ENCODE peak calls at places on chromosomes 7 and 10, in eight cellular contexts. G is neural crest cell, K is fibroblast of mammary gland, Y is cardiac muscle cell, W is keratinocyte, V is fibroblast of pulmonary artery, O is foreskin keratinocyte, R is nephron progenitor cell. B is an unnamed sample.
A peak's percentile ranks its signal among the peaks of the same experiment; 100 is the strongest.

GRCh38 chr7:786472-787255 is 45.6 kb upstream of the SUN1 start:
- DNase-seq in V (peak; percentile 62), R (peak; percentile 82), W (peak; percentile 36), O (peak; percentile 20), K (peak; percentile 60), G (peak; percentile 66), Y (peak; percentile 80), B (peak; percentile 85)

GRCh38 chr7:100583132-100584045 is 2.5 kb downstream of the LRCH4 start:
- DNase-seq in R (no peak), O (no peak), G (no peak), W (no peak), K (peak; percentile 51), V (peak; percentile 77), Y (peak; percentile 61), B (peak; percentile 50)

GRCh38 chr10:391849-392704 is 256.8 kb downstream of the ZMYND11 start:
- DNase-seq in V (no peak), G (no peak), O (no peak), K (no peak), R (no peak), W (no peak), Y (no peak), B (no peak)

GRCh38 chr7:16543456-16543855 is 16.8 kb downstream of the LRRC72 start:
- DNase-seq in V (no peak), Y (no peak), R (no peak), W (no peak), O (peak; percentile 33), K (no peak), G (no peak), B (no peak)

GRCh38 chr10:618229-618989 is 71.1 kb downstream of the DIP2C start:
- DNase-seq in R (no peak), O (no peak), V (no peak), K (no peak), G (no peak), W (no peak), Y (peak; percentile 47), B (no peak)

GRCh38 chr7:46681865-46682503 is 760.9 kb upstream of the IGFBP3 start:
- DNase-seq in O (no peak), Y (no peak), V (no peak), R (no peak), K (peak; percentile 5), W (no peak), G (no peak), B (no peak)

GRCh38 chr7:116354546-116355422 is 144.4 kb downstream of the TES start:
- DNase-seq in Y (peak; percentile 62), W (peak; percentile 98), R (peak; percentile 31), G (peak; percentile 5), O (peak; percentile 99), V (peak; percentile 100), K (peak; percentile 95), B (peak; percentile 17)

GRCh38 chr10:20955355-20955893 is 58.3 kb upstream of the NEBL start:
- DNase-seq in R (no peak), Y (no peak), G (no peak), W (no peak), K (peak; percentile 19), V (no peak), O (no peak), B (no peak)

GRCh38 chr10:381805-382204 is 246.6 kb downstream of the ZMYND11 start:
- DNase-seq in W (no peak), K (no peak), G (no peak), V (no peak), R (no peak), O (no peak), Y (no peak), B (no peak)

GRCh38 chr10:61931620-61932332 is 30.3 kb downstream of the ARID5B start:
- DNase-seq in K (no peak), V (no peak), Y (no peak), W (no peak), R (no peak), G (no peak), O (peak; percentile 66), B (no peak)

GRCh38 chr7:154167051-154167450 is 114.9 kb downstream of the DPP6 start:
- DNase-seq in R (no peak), K (no peak), W (no peak), O (no peak), G (no peak), V (no peak), Y (no peak), B (no peak)

GRCh38 chr7:146146866-146147265 is 30.3 kb downstream of the CNTNAP2 start:
- DNase-seq in Y (no peak), K (peak; percentile 76), W (no peak), O (no peak), R (no peak), V (peak; percentile 68), G (no peak), B (no peak)

GRCh38 chr7:44618754-44619153 is 12.3 kb downstream of the OGDH start:
- DNase-seq in R (no peak), O (peak; percentile 91), K (no peak), G (no peak), V (no peak), Y (no peak), W (no peak), B (no peak)

GRCh38 chr7:134873253-134873652 is 93.8 kb downstream of the CALD1 start:
- DNase-seq in R (no peak), Y (no peak), O (no peak), W (no peak), G (no peak), V (peak; percentile 76), K (peak; percentile 78), B (no peak)

GRCh38 chr10:121681171-121681752 is 83.0 kb upstream of the FGFR2 start:
- DNase-seq in V (no peak), K (no peak), R (no peak), G (no peak), W (no peak), Y (no peak), O (no peak), B (no peak)

GRCh38 chr7:24318326-24318725 is 34.3 kb downstream of the NPY start:
- DNase-seq in K (no peak), O (peak; percentile 9), W (no peak), V (peak; percentile 7), Y (no peak), G (no peak), R (peak; percentile 4), B (peak; percentile 13)
- TF ChIP-seq CTCF in K (peak; percentile 13), O (peak; percentile 53), W (peak; percentile 43), V (peak; percentile 4), Y (no peak), G (peak; percentile 48), R (peak; percentile 61), B (no peak)

DNA sequence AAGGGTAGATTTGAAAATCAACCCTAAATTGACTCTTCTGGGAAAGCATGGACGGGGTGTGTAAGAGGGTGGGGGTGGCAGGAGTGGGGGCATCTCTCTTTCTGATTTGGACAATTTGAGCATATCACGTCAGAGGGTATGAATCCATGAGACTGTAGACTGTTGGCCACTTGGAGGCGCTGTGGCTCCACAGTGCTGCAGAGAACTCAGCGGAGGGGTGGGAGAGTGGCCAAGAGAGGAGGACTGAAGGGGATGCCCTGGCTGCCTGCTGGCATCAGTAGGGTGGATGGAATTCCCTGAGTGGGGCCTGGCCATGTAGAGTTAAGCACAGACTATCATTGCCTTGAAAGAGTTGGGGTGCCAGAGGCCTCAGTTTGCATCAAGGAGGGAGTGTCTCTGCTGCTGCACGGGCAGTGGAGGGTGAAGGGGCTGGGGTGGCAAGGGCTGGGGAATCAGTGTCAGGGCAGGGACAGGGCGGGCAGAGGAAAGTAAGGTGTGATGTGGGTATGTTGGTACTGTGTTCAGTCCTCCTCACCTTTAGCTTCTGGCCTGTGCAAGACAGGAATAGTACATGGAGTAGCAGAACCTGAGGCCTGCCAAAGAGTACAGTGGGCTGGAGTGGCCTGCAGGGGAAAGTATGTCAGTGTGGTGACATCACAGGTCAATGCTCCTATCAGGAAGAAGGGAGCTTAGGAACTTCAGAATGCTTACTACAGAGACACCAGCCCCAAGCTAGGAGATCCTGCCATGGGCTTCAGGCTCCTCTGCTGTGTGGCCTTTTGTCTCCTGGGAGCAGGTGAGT is 133.5 kb upstream of the PRSS58 start:
- DNase-seq in K (no peak), R (peak; percentile 70), W (no peak), V (no peak), G (no peak), Y (peak; percentile 81), O (no peak), B (peak; percentile 79)
- TF ChIP-seq CTCF in K (peak; percentile 54), R (peak; percentile 57), W (peak; percentile 65), V (peak; percentile 25), G (peak; percentile 40), Y (peak; percentile 41), O (peak; percentile 67), B (peak; percentile 65)

GRCh38 chr7:14483663-14484062 is 418.9 kb downstream of the DGKB start:
- DNase-seq in R (no peak), W (no peak), V (no peak), K (no peak), Y (no peak), G (no peak), O (no peak), B (no peak)
- TF ChIP-seq CTCF in R (no peak), W (no peak), V (no peak), K (no peak), Y (no peak), G (no peak), O (peak; percentile 17), B (no peak)

GRCh38 chr10:6274504-6274903 is 71.8 kb downstream of the PFKFB3 start:
- DNase-seq in G (no peak), Y (no peak), R (no peak), O (no peak), V (no peak), K (no peak), W (no peak), B (no peak)

GRCh38 chr10:6274040-6274439 is 71.3 kb downstream of the PFKFB3 start:
- DNase-seq in V (peak; percentile 70), R (no peak), O (no peak), G (no peak), W (no peak), K (peak; percentile 54), Y (no peak), B (no peak)

GRCh38 chr10:6273351-6273750 is 70.6 kb downstream of the PFKFB3 start:
- DNase-seq in V (no peak), O (no peak), W (no peak), K (no peak), G (no peak), R (no peak), Y (peak; percentile 27), B (no peak)

GRCh38 chr10:6272126-6272525 is 69.4 kb downstream of the PFKFB3 start:
- DNase-seq in G (no peak), V (no peak), R (no peak), W (no peak), Y (no peak), O (no peak), K (no peak), B (no peak)

DNA sequence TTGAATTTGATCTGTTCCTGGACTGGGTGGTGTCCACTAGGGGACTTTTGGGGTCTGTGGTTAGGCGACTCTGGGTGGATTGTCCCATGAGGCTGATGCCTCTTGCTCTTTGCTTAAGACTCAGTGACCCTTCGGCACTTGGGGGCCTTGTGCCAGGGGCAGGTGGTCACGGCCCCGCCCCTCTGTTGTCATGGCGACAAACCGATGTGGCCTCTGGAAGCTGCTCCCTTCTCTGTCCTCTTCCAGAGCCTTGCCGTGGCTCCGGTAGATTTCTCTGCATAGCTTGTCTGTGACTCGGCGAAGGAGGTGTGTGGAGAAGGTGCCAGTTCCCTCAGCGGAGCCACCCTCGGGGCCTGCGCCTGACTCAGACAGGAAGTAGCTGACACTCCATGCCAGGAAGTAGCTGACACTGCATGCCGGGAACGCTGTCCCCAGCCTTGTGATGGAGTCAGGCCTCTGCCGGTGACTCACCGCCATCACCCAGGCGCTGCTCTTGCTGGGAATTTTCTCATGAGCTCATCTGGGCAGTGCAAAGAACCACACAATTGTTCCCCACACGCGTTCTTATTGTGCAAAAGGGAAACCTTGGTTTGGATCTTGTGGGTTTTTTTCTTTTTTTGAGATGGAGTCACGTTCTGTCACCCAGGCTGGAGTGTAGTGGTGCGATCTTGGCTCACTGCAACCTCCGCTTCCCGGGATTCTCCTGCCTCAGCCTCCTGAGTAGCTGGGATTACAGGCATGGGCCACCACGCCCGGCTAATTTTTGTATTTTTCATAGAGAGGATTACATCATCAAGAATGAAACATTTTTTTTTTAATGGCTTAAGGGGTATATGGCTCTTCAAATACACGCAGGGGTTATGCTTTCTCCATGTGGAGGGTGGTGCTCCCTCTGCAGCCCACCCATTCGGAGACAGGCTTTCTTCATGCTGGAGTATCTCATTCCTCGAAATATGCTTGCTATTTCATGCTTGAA is 72.6 kb downstream of the PFKFB3 start:
- DNase-seq in Y (no peak), R (peak; percentile 34), K (peak; percentile 99), O (peak; percentile 98), G (peak; percentile 12), W (peak; percentile 93), V (peak; percentile 98), B (no peak)
- TF ChIP-seq CTCF in Y (no peak), R (no peak), K (no peak), O (no peak), G (no peak), W (no peak), V (peak; percentile 5), B (no peak)

B was measured in endothelial cell.